ENCODE peak calls at places on chromosomes 2 and 18, in ten cellular contexts. T is anterior cingulate cortex; V is stimulated activated CD8-positive, alpha-beta memory T cell treated with anti-CD3 and anti-CD28 coated beads, Interleukin-15, amount 100 ng/mL, for 1 hour; D is choroid plexus epithelial cell; X is iPS DF 6.9; C is upper lobe of left lung; Q is BE2C; O is astrocyte of the spinal cord; M is stimulated activated naive CD4-positive, alpha-beta T cell treated with Interleukin-2 at 50 U/mL for 16 hours; U is NCI-H748 treated with DMSO at 0.1 percent for 48 hours. Y is an unnamed sample.

GRCh38 chr2:64391459-64391858 is 62.5 kb upstream of the LGALSL start:
- DNase-seq in C (no peak), V (no peak), D (no peak), T (no peak), Q (no peak), X (no peak), U (no peak), O (no peak), M (no peak), Y (no peak)

GRCh38 chr2:160390544-160391258 is 102.9 kb downstream of the RBMS1 start:
- DNase-seq in O (peak), C (no peak), T (no peak), Q (no peak), X (no peak), M (no peak), V (no peak), D (no peak), U (no peak), Y (no peak)

GRCh38 chr2:239064891-239065290 is 217.0 kb downstream of the TWIST2 start:
- DNase-seq in O (no peak), T (no peak), U (no peak), X (no peak), D (no peak), Q (no peak), V (no peak), C (peak), M (no peak), Y (no peak)

GRCh38 chr18:49201464-49201863 is 250.7 kb upstream of the SMAD7 start:
- DNase-seq in D (no peak), V (no peak), M (no peak), U (no peak), C (no peak), T (no peak), O (no peak), X (no peak), Q (peak), Y (peak)

GRCh38 chr2:129766159-129766485 is 213.3 kb upstream of the RAB6C start:
- DNase-seq in T (no peak), Q (no peak), U (no peak), D (no peak), O (no peak), M (no peak), V (no peak), C (peak), X (no peak), Y (no peak)

GRCh38 chr2:42091671-42092070 is 43.9 kb downstream of the PKDCC start:
- DNase-seq in D (no peak), C (no peak), M (no peak), T (no peak), X (no peak), U (no peak), O (no peak), V (no peak), Q (no peak), Y (no peak)

GRCh38 chr18:36629095-36629604 is 199.7 kb downstream of the TPGS2 start:
- DNase-seq in D (no peak), Q (no peak), V (no peak), X (no peak), C (no peak), M (no peak), T (no peak), U (no peak), O (no peak), Y (no peak)

GRCh38 chr2:177771191-177771590 is 301.4 kb downstream of the PDE11A start:
- DNase-seq in D (no peak), U (no peak), X (no peak), V (no peak), T (no peak), C (no peak), Q (no peak), M (no peak), O (no peak), Y (no peak)

GRCh38 chr2:39632871-39633270 is 32.8 kb upstream of the TMEM178A start:
- DNase-seq in T (no peak), U (no peak), D (peak), X (no peak), V (no peak), C (no peak), O (peak), Q (no peak), M (no peak), Y (no peak)

GRCh38 chr2:54597153-54597827 is 126.2 kb upstream of the EML6 start:
- DNase-seq in U (no peak), V (no peak), X (no peak), D (no peak), T (no peak), C (no peak), Q (no peak), M (no peak), O (peak), Y (no peak)

GRCh38 chr18:59502899-59503245 is 143.8 kb upstream of the LMAN1 start:
- DNase-seq in O (no peak), V (no peak), D (no peak), M (no peak), Q (peak), C (no peak), T (no peak), U (no peak), X (no peak), Y (peak)

GRCh38 chr2:194346189-194346588 is 1310.8 kb upstream of the SLC39A10 start:
- DNase-seq in D (no peak), V (no peak), U (peak), X (no peak), Q (no peak), O (no peak), C (no peak), M (no peak), T (no peak), Y (no peak)

GRCh38 chr2:100878000-100878786 is 58.3 kb downstream of the NPAS2 start:
- DNase-seq in Q (no peak), O (no peak), V (no peak), X (no peak), M (no peak), C (no peak), U (no peak), D (no peak), T (no peak), Y (no peak)

GRCh38 chr2:11874861-11875260 is 128.4 kb downstream of the LPIN1 start:
- DNase-seq in U (no peak), D (no peak), V (no peak), M (no peak), X (no peak), Q (no peak), T (no peak), O (no peak), C (no peak), Y (no peak)

GRCh38 chr2:198534756-198535155 is 730.4 kb downstream of the PLCL1 start:
- DNase-seq in M (no peak), T (no peak), D (no peak), O (no peak), C (no peak), U (no peak), V (no peak), X (no peak), Q (no peak), Y (no peak)

GRCh38 chr2:225597911-225598310 is 198.4 kb downstream of the NYAP2 start:
- DNase-seq in V (no peak), X (no peak), M (no peak), Q (no peak), T (no peak), D (peak), C (no peak), O (peak), U (no peak), Y (no peak)

GRCh38 chr2:216210711-216211131 is 101.6 kb downstream of the XRCC5 start:
- DNase-seq in U (no peak), T (no peak), X (no peak), M (no peak), V (no peak), O (peak), D (peak), C (no peak), Q (no peak), Y (no peak)

GRCh38 chr2:20221169-20221938 is 3.6 kb downstream of the SDC1 start:
- DNase-seq in O (peak), U (no peak), V (no peak), C (no peak), X (no peak), M (no peak), Q (no peak), D (peak), T (no peak), Y (peak)

GRCh38 chr2:187078297-187078696 is 229.3 kb upstream of the ZSWIM2 start:
- DNase-seq in D (peak), C (no peak), V (no peak), X (no peak), M (no peak), Q (no peak), O (peak), U (no peak), T (no peak), Y (no peak)

GRCh38 chr2:106147665-106148064 is 46.4 kb downstream of the UXS1 start:
- DNase-seq in Q (no peak), O (peak), D (no peak), C (no peak), V (no peak), X (no peak), U (no peak), M (no peak), T (no peak), Y (no peak)

GRCh38 chr18:3330622-3331021 is 68.7 kb downstream of the MYL12B start:
- DNase-seq in Q (no peak), X (no peak), V (no peak), M (no peak), C (no peak), D (no peak), T (no peak), U (peak), O (no peak), Y (no peak)

GRCh38 chr2:208369091-208369490 is 37.5 kb upstream of the PTH2R start:
- DNase-seq in Q (no peak), D (peak), U (no peak), M (no peak), O (no peak), T (no peak), C (no peak), V (no peak), X (no peak), Y (no peak)

GRCh38 chr2:13714466-13714865 is 918.1 kb upstream of the LRATD1 start:
- DNase-seq in Q (no peak), D (no peak), X (no peak), O (no peak), T (no peak), V (no peak), C (no peak), U (no peak), M (no peak), Y (no peak)

GRCh38 chr2:145593991-145594702 is 1074.2 kb upstream of the ZEB2 start:
- DNase-seq in T (no peak), Q (no peak), C (no peak), X (no peak), O (peak), D (peak), V (no peak), U (no peak), M (no peak), Y (no peak)

GRCh38 chr2:126436411-126436810 is 219.5 kb upstream of the GYPC start:
- DNase-seq in M (no peak), O (no peak), T (no peak), Q (no peak), X (no peak), C (no peak), V (no peak), D (no peak), U (no peak), Y (no peak)

GRCh38 chr2:75828826-75829225 is 118.1 kb upstream of the GCFC2 start:
- DNase-seq in D (no peak), Q (no peak), M (no peak), T (no peak), C (no peak), O (no peak), V (no peak), U (no peak), X (no peak), Y (no peak)

GRCh38 chr2:25424426-25425028 is 82.8 kb upstream of the DNMT3A start:
- DNase-seq in T (no peak), O (no peak), D (no peak), X (no peak), M (no peak), V (no peak), U (no peak), Q (no peak), C (no peak), Y (no peak)

GRCh38 chr18:69889009-69889408 is 58.7 kb downstream of the CD226 start:
- DNase-seq in X (no peak), C (no peak), O (no peak), M (peak), Q (no peak), U (no peak), D (no peak), V (no peak), T (no peak), Y (no peak)

GRCh38 chr2:96867756-96868554 is 1.9 kb downstream of the SEMA4C start:
- DNase-seq in U (no peak), O (peak), X (no peak), D (peak), M (peak), V (no peak), Q (no peak), C (peak), T (no peak), Y (no peak)

GRCh38 chr18:4068552-4069158 is 386.5 kb downstream of the DLGAP1 start:
- DNase-seq in T (no peak), Q (peak), X (peak), M (no peak), C (no peak), U (peak), O (peak), D (peak), V (no peak), Y (peak)

Y was measured in SK-N-DZ.